ENCODE peak calls at places on chromosomes 2 and 18, in seven cellular contexts. T, V, K, C, B, S and J are unnamed samples.
A peak's percentile ranks its signal among the peaks of the same experiment; 100 is the strongest.

GRCh38 chr2:9010866-9011265 is 7.4 kb upstream of the MBOAT2 start:
- DNase-seq in T (no peak), V (peak; percentile 69), K (no peak), C (no peak), B (no peak), S (no peak), J (no peak)

GRCh38 chr2:24115057-24115456 is 8.1 kb downstream of the PFN4 start:
- DNase-seq in T (no peak), V (no peak), K (no peak), C (no peak), B (no peak), S (no peak), J (no peak)

GRCh38 chr2:38174646-38175096 is 98.7 kb upstream of the CYP1B1 start:
- DNase-seq in T (no peak), V (peak; percentile 99), K (no peak), C (no peak), B (no peak), S (no peak), J (no peak)

GRCh38 chr2:207092803-207093202 is 72.9 kb downstream of the KLF7 start:
- DNase-seq in T (no peak), V (no peak), K (no peak), C (no peak), B (no peak), S (no peak), J (no peak)

GRCh38 chr2:144014108-144014507 is 505.8 kb downstream of the ZEB2 start:
- DNase-seq in T (no peak), V (no peak), K (no peak), C (no peak), B (no peak), S (no peak), J (no peak)

GRCh38 chr2:49113046-49113445 is 41.3 kb downstream of the FSHR start:
- DNase-seq in T (no peak), V (no peak), K (no peak), C (no peak), B (no peak), S (no peak), J (no peak)

GRCh38 chr2:128425731-128426620 is 107.3 kb upstream of the HS6ST1 start:
- DNase-seq in T (no peak), V (no peak), K (no peak), C (no peak), B (no peak), S (peak; percentile 78), J (no peak)

GRCh38 chr2:205704101-205704741 is 21.9 kb downstream of the NRP2 start:
- DNase-seq in T (peak; percentile 65), V (no peak), K (no peak), C (no peak), B (no peak), S (no peak), J (no peak)

GRCh38 chr2:174606336-174606735 is 8.7 kb upstream of the WIPF1 start:
- DNase-seq in T (no peak), V (peak; percentile 80), K (no peak), C (peak; percentile 73), B (no peak), S (no peak), J (no peak)

GRCh38 chr2:13289310-13289709 is 572.6 kb downstream of the TRIB2 start:
- DNase-seq in T (no peak), V (no peak), K (no peak), C (no peak), B (no peak), S (no peak), J (no peak)

GRCh38 chr2:203427061-203427460 is 98.9 kb downstream of the ABI2 start:
- DNase-seq in T (no peak), V (no peak), K (no peak), C (no peak), B (no peak), S (no peak), J (no peak)

DNA sequence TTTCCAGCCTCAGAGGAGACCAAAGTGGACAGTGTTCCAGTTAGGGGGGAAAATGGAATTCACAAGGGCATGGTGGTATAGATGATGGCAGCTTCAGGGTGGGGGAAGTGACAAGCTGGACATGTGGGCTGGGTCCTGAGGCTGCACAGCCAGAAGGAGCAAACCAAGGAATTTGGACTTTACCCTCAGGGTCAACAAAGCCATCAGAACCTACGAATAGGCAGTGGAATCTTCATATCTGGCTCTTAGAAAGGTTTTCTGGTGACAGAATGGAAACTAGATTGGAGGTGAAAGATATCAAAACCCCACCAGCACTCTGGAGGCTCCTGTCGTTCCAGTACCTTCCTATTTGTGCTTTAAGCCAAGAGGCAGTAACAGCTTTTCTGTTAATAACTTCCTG is 127.1 kb downstream of the SETBP1 start:
- DNase-seq in T (peak; percentile 46), V (no peak), K (no peak), C (no peak), B (no peak), S (no peak), J (no peak)
- TF ChIP-seq CTCF in T (no peak), V (no peak), K (no peak), C (no peak), B (no peak), S (no peak), J (no peak)

DNA sequence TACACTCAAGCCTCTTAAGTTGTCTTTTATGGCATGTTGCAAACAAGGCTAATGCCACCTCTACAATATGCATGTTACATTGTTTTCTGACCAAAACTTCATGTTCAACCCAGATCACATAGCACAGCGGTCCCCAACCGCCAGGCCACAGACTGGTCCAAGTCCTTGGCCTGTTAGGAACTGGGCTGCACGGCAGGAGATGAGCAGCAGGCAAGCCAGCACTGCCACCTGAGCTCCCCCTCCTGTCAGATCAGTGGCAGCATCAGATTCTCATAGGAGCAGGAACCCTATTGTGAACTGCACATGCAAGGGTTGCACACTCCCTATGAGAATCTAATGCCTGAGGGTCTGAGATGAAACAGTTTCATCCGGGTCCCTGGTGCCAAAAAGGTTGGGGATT is 324.8 kb upstream of the CHAC2 start:
- DNase-seq in T (no peak), V (no peak), K (no peak), C (no peak), B (no peak), S (peak; percentile 28), J (no peak)
- TF ChIP-seq CTCF in T (peak; percentile 67), V (no peak), K (no peak), C (no peak), B (peak; percentile 21), S (no peak), J (no peak)

GRCh38 chr2:45908316-45909150 is 257.1 kb downstream of the PRKCE start:
- DNase-seq in T (no peak), V (no peak), K (no peak), C (no peak), B (no peak), S (no peak), J (no peak)

GRCh38 chr2:45909677-45910191 is 258.3 kb downstream of the PRKCE start:
- DNase-seq in T (no peak), V (no peak), K (peak; percentile 63), C (no peak), B (no peak), S (peak; percentile 83), J (peak; percentile 72)

GRCh38 chr2:45905643-45905969 is 254.1 kb downstream of the PRKCE start:
- DNase-seq in T (peak; percentile 26), V (no peak), K (no peak), C (no peak), B (no peak), S (no peak), J (no peak)

GRCh38 chr2:45904931-45905642 is 253.6 kb downstream of the PRKCE start:
- DNase-seq in T (no peak), V (no peak), K (no peak), C (no peak), B (no peak), S (no peak), J (no peak)

GRCh38 chr2:45907592-45907991 is 256.1 kb downstream of the PRKCE start:
- DNase-seq in T (no peak), V (no peak), K (no peak), C (no peak), B (no peak), S (no peak), J (no peak)
- TF ChIP-seq CTCF in T (no peak), V (no peak), K (no peak), C (no peak), B (no peak), S (no peak), J (no peak)

DNA sequence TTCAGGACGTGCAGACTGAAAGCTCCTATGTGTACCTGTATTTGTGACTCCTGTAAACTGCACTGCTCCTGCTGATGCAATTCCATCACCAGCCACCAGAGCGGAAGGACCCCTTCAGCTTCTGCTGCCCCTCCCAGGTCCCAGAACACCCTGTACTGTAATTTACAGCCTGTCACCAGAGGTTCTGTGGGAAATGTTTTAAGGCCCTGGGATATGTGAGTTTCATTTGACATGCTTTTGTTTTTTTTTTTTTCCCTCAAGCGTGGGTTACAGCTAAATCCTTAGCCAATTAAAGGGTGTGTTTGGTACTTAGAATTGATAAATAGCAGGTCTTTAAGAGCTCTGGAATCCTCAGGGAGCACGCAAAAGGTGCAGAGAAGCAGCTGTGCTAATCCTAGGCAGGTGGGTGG is 79.4 kb downstream of the KCTD1 start:
- DNase-seq in T (peak; percentile 36), V (no peak), K (no peak), C (peak; percentile 16), B (no peak), S (no peak), J (peak; percentile 44)
- TF ChIP-seq CTCF in T (peak; percentile 47), V (peak; percentile 46), K (peak; percentile 45), C (peak; percentile 54), B (peak; percentile 76), S (peak; percentile 58), J (peak; percentile 59)

GRCh38 chr18:62741118-62741566 is 25.8 kb downstream of the PHLPP1 start:
- DNase-seq in T (peak; percentile 93), V (no peak), K (no peak), C (peak; percentile 33), B (no peak), S (peak; percentile 6), J (no peak)

GRCh38 chr18:62741584-62741983 is 26.2 kb downstream of the PHLPP1 start:
- DNase-seq in T (peak; percentile 50), V (no peak), K (no peak), C (no peak), B (no peak), S (no peak), J (no peak)

GRCh38 chr18:62745089-62745751 is 29.9 kb downstream of the PHLPP1 start:
- DNase-seq in T (no peak), V (no peak), K (no peak), C (no peak), B (no peak), S (no peak), J (no peak)

GRCh38 chr18:62739911-62740310 is 24.6 kb downstream of the PHLPP1 start:
- DNase-seq in T (no peak), V (no peak), K (no peak), C (no peak), B (no peak), S (no peak), J (no peak)

GRCh38 chr18:62744076-62744705 is 28.9 kb downstream of the PHLPP1 start:
- DNase-seq in T (peak; percentile 33), V (no peak), K (peak; percentile 45), C (no peak), B (no peak), S (no peak), J (peak; percentile 17)
- TF ChIP-seq CTCF in T (no peak), V (no peak), K (no peak), C (no peak), B (no peak), S (no peak), J (no peak)